ENCODE peak calls at places on chromosomes 1 and 21, in five cellular contexts. Y is breast epithelium; G is CD8-positive, alpha-beta memory T cell; R is WERI-Rb-1; P is stomach. V is an unnamed sample.

GRCh38 chr1:156503672-156504055 is 3.1 kb upstream of the MEF2D start:
- DNase-seq in Y (no peak), G (no peak), R (no peak), P (no peak), V (no peak)

GRCh38 chr1:172537827-172538391 is 5.0 kb downstream of the SUCO start:
- DNase-seq in P (no peak), R (no peak), G (no peak), Y (no peak), V (no peak)

GRCh38 chr1:203271962-203272632 is 33.2 kb upstream of the BTG2 start:
- DNase-seq in R (peak; percentile 74), Y (no peak), G (no peak), P (no peak), V (peak; percentile 64)

GRCh38 chr1:25184011-25184762 is 48.1 kb downstream of the SYF2 start:
- DNase-seq in G (no peak), Y (no peak), R (no peak), P (peak; percentile 20), V (no peak)

GRCh38 chr1:178947688-178948003 is 76.8 kb upstream of the ANGPTL1 start:
- DNase-seq in R (no peak), P (no peak), G (no peak), Y (no peak), V (no peak)

GRCh38 chr1:79089946-79090345 is 83.4 kb upstream of the ADGRL4 start:
- DNase-seq in R (no peak), P (no peak), G (no peak), Y (no peak), V (no peak)

GRCh38 chr21:15732290-15732995 is 2.7 kb downstream of the USP25 start:
- DNase-seq in G (no peak), P (no peak), Y (no peak), R (no peak), V (no peak)

GRCh38 chr1:18536943-18537342 is 56.2 kb downstream of the KLHDC7A start:
- DNase-seq in G (no peak), R (no peak), P (no peak), Y (no peak), V (peak; percentile 30)

GRCh38 chr1:10980094-10980577 is 32.3 kb upstream of the TARDBP start:
- DNase-seq in R (no peak), P (peak; percentile 88), G (no peak), Y (peak; percentile 91), V (peak; percentile 88)

GRCh38 chr1:86468501-86468977 is at the start of gene CLCA1:
- DNase-seq in R (no peak), P (no peak), Y (no peak), G (no peak), V (no peak)

GRCh38 chr1:1085911-1086841 is 12.1 kb upstream of the RNF223 start:
- DNase-seq in G (no peak), R (no peak), P (no peak), Y (no peak), V (peak; percentile 61)

GRCh38 chr1:149978547-149979023 is 31.9 kb downstream of the OTUD7B start:
- DNase-seq in Y (no peak), R (no peak), G (no peak), P (no peak), V (no peak)

GRCh38 chr1:56773341-56774066 is 45.7 kb downstream of the FYB2 start:
- DNase-seq in Y (no peak), G (no peak), R (no peak), P (no peak), V (no peak)

GRCh38 chr1:70688580-70688979 is 277.5 kb downstream of the CTH start:
- DNase-seq in P (no peak), G (no peak), Y (no peak), R (no peak), V (no peak)

GRCh38 chr1:182698977-182699672 is 14.7 kb upstream of the RGS8 start:
- DNase-seq in G (no peak), Y (no peak), R (no peak), P (no peak), V (no peak)

GRCh38 chr1:225658041-225658440 is 5.1 kb upstream of the ENAH start:
- DNase-seq in R (no peak), Y (no peak), P (no peak), G (no peak), V (no peak)

GRCh38 chr1:56416385-56416972 is 162.9 kb downstream of the PLPP3 start:
- DNase-seq in Y (no peak), P (no peak), R (no peak), G (no peak), V (no peak)

GRCh38 chr1:33696962-33697361 is 166.9 kb upstream of the HMGB4 start:
- DNase-seq in G (no peak), P (no peak), Y (no peak), R (no peak), V (no peak)

GRCh38 chr21:35850029-35850428 is 210.3 kb downstream of the SETD4 start:
- DNase-seq in Y (no peak), P (no peak), G (no peak), R (no peak), V (no peak)

GRCh38 chr21:28439246-28439645 is 553.4 kb downstream of the LTN1 start:
- DNase-seq in Y (no peak), G (no peak), R (no peak), P (no peak), V (no peak)

GRCh38 chr1:240310226-240310925 is 218.7 kb downstream of the FMN2 start:
- DNase-seq in G (no peak), R (no peak), P (no peak), Y (no peak), V (no peak)

GRCh38 chr1:205827623-205828022 is 14.6 kb upstream of the SLC41A1 start:
- DNase-seq in P (peak; percentile 53), R (peak; percentile 73), Y (no peak), G (no peak), V (no peak)

GRCh38 chr1:64920936-64921589 is 45.3 kb downstream of the JAK1 start:
- DNase-seq in G (no peak), R (no peak), Y (no peak), P (no peak), V (no peak)

GRCh38 chr1:22131875-22132486 is 10.9 kb downstream of the WNT4 start:
- DNase-seq in Y (no peak), G (peak; percentile 42), P (peak; percentile 68), R (peak; percentile 78), V (peak; percentile 75)

GRCh38 chr1:15506831-15507230 is 17.2 kb downstream of the CASP9 start:
- DNase-seq in Y (no peak), P (no peak), R (no peak), G (no peak), V (no peak)

GRCh38 chr1:177824508-177824982 is 145.3 kb downstream of the SEC16B start:
- DNase-seq in G (no peak), Y (no peak), R (no peak), P (no peak), V (no peak)

GRCh38 chr1:63454269-63454668 is 68.8 kb downstream of the ITGB3BP start:
- DNase-seq in P (no peak), G (no peak), Y (no peak), R (no peak), V (no peak)

GRCh38 chr1:10228528-10228927 is 18.2 kb downstream of the KIF1B start:
- DNase-seq in P (no peak), R (no peak), G (no peak), Y (no peak), V (no peak)

GRCh38 chr1:112358798-112359408 is 37.1 kb upstream of the CTTNBP2NL start:
- DNase-seq in G (no peak), Y (peak; percentile 93), R (peak; percentile 73), P (peak; percentile 64), V (peak; percentile 88)

GRCh38 chr1:235646463-235646862 is 3.1 kb downstream of the GNG4 start:
- DNase-seq in G (no peak), R (no peak), P (no peak), Y (no peak), V (no peak)

GRCh38 chr1:86825294-86825693 is 88.6 kb downstream of the SELENOF start:
- DNase-seq in Y (no peak), P (no peak), R (no peak), G (no peak), V (no peak)

GRCh38 chr1:150168960-150169565 is 19.3 kb downstream of the PLEKHO1 start:
- DNase-seq in G (peak; percentile 37), Y (no peak), P (peak; percentile 75), R (peak; percentile 90), V (peak; percentile 76)

GRCh38 chr1:37481289-37482003 is 7.1 kb downstream of the ZC3H12A start:
- DNase-seq in P (no peak), R (no peak), G (no peak), Y (no peak), V (peak; percentile 70)

GRCh38 chr1:156860639-156861423 is at the start of gene NTRK1:
- DNase-seq in G (peak; percentile 48), Y (no peak), P (peak; percentile 29), R (peak; percentile 90), V (no peak)

GRCh38 chr1:212225416-212225815 is 59.8 kb upstream of the PPP2R5A start:
- DNase-seq in Y (no peak), R (no peak), G (peak; percentile 21), P (no peak), V (no peak)

GRCh38 chr1:232291258-232291657 is 338.7 kb downstream of the SIPA1L2 start:
- DNase-seq in R (no peak), G (no peak), P (no peak), Y (no peak), V (no peak)
- H3K27ac ChIP-seq in R (no peak overlapping the region), G (no peak overlapping the region), P (no peak overlapping the region), Y (no peak overlapping the region), V (no peak overlapping the region)

DNA sequence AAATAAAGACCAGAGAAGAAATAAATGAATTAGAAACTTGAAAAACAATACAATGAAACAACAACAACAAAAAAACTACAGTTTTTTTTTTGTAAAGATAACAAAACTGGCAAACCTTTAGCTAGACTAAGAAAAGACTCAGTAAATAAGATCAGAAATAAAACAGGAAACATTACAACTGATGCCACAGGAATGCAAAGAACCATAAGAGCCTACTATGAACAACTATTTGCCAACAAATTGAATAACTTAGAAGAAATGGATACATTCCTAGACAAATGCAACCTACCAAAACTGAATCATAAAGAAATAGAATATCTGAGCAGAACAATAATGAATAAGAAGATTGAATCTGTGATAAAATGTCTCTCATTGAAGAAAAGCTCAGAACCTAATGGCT is 742.0 kb downstream of the ADGRL2 start:
- DNase-seq in G (no peak), Y (no peak), P (no peak), R (no peak), V (no peak)
- H3K9me3 ChIP-seq in G (no peaks in the 10 kb centered on the region), Y (no peaks in the 10 kb centered on the region), P (no peaks in the 10 kb centered on the region), R (no peaks in the 10 kb centered on the region), V (no peaks in the 10 kb centered on the region)

GRCh38 chr1:41557751-41558455 is 73.4 kb upstream of the EDN2 start:
- DNase-seq in P (no peak), R (no peak), Y (no peak), G (no peak), V (no peak)
- H3K27ac ChIP-seq in P (no peak overlapping the region), R (no peak overlapping the region), Y (no peak overlapping the region), G (no peak overlapping the region), V (no peak overlapping the region)

GRCh38 chr1:202125611-202126010 is 2.9 kb downstream of the GPR37L1 start:
- DNase-seq in R (no peak), Y (no peak), P (no peak), G (no peak), V (no peak)

GRCh38 chr1:202126426-202126825 is 3.7 kb downstream of the GPR37L1 start:
- DNase-seq in Y (no peak), R (no peak), P (no peak), G (no peak), V (no peak)

GRCh38 chr1:202127836-202128622 is 5.3 kb downstream of the GPR37L1 start:
- DNase-seq in Y (no peak), R (no peak), P (no peak), G (no peak), V (no peak)

GRCh38 chr1:202129453-202130274 is 6.9 kb downstream of the GPR37L1 start:
- DNase-seq in Y (no peak), R (no peak), P (no peak), G (no peak), V (no peak)

GRCh38 chr1:202127061-202127460 is 4.3 kb downstream of the GPR37L1 start:
- DNase-seq in P (no peak), Y (no peak), G (no peak), R (no peak), V (no peak)
- H3K9me3 ChIP-seq in P (no peaks in the 10 kb centered on the region), Y (no peaks in the 10 kb centered on the region), G (no peaks in the 10 kb centered on the region), R (no peaks in the 10 kb centered on the region), V (no peaks in the 10 kb centered on the region)

V was measured in upper lobe of right lung.